ENCODE peak calls at places on chromosomes 7 and 10, in nine cellular contexts. W is fibroblast of lung, Y is IMR-90, G is heart right ventricle, J is heart left ventricle, C is AG04450, N is GM12878, V is lower lobe of right lung, D is endothelial cell. H is an unnamed sample.

GRCh38 chr10:122864901-122865300 is 14.5 kb downstream of the FAM24B start:
- DNase-seq in V (no peak), C (no peak), J (no peak), W (peak), G (no peak), N (no peak), D (no peak), Y (peak), H (no peak)

GRCh38 chr7:155138204-155138603 is 68.1 kb downstream of the HTR5A start:
- DNase-seq in W (no peak), G (no peak), J (no peak), N (no peak), V (no peak), D (no peak), C (no peak), Y (no peak), H (no peak)

GRCh38 chr7:139321071-139321745 is 19.9 kb upstream of the FMC1 start:
- DNase-seq in D (no peak), N (no peak), Y (peak), V (no peak), G (no peak), C (no peak), J (no peak), W (no peak), H (peak)

GRCh38 chr10:119595134-119595714 is 1.5 kb downstream of the TIAL1 start:
- DNase-seq in D (no peak), W (peak), J (no peak), Y (peak), N (no peak), G (no peak), C (no peak), V (no peak), H (no peak)

GRCh38 chr10:130935051-130935450 is 376.5 kb downstream of the TCERG1L start:
- DNase-seq in Y (no peak), D (no peak), N (no peak), G (peak), J (no peak), V (no peak), C (no peak), W (no peak), H (no peak)

GRCh38 chr7:27515933-27516332 is 146.8 kb downstream of the HIBADH start:
- DNase-seq in C (no peak), N (no peak), D (no peak), Y (no peak), J (no peak), V (no peak), W (peak), G (no peak), H (no peak)

GRCh38 chr10:47326306-47326926 is 4.2 kb downstream of the GDF2 start:
- DNase-seq in J (no peak), N (no peak), G (no peak), Y (no peak), W (no peak), V (no peak), D (no peak), C (no peak), H (no peak)

GRCh38 chr10:70355234-70356021 is 27.0 kb downstream of the LRRC20 start:
- DNase-seq in J (peak), C (no peak), V (no peak), N (peak), G (no peak), W (no peak), D (no peak), Y (no peak), H (peak)

GRCh38 chr7:1290262-1291039 is 57.8 kb downstream of the UNCX start:
- DNase-seq in D (no peak), G (no peak), J (peak), W (peak), V (peak), N (no peak), C (no peak), Y (no peak), H (peak)

GRCh38 chr10:11256896-11257295 is 239.2 kb downstream of the CELF2 start:
- DNase-seq in N (no peak), Y (no peak), V (no peak), D (no peak), J (no peak), G (no peak), W (no peak), C (no peak), H (no peak)

GRCh38 chr10:117483056-117483590 is 59.4 kb upstream of the EMX2 start:
- DNase-seq in G (no peak), C (no peak), J (no peak), Y (no peak), W (no peak), N (no peak), V (no peak), D (no peak), H (no peak)

GRCh38 chr7:150941983-150942590 is 36.0 kb downstream of the KCNH2 start:
- DNase-seq in Y (no peak), N (no peak), G (peak), W (no peak), J (peak), V (peak), D (no peak), C (no peak), H (no peak)

GRCh38 chr10:12042409-12042796 is 206 bp downstream of the UPF2 start:
- DNase-seq in D (peak), J (no peak), N (no peak), C (no peak), Y (peak), V (peak), G (peak), W (peak), H (no peak)

GRCh38 chr10:93193886-93194285 is 120.2 kb downstream of the CYP26A1 start:
- DNase-seq in V (no peak), Y (no peak), N (no peak), G (no peak), C (no peak), W (peak), D (no peak), J (no peak), H (no peak)

GRCh38 chr7:802500-803242 is 29.6 kb upstream of the SUN1 start:
- DNase-seq in N (no peak), Y (no peak), G (no peak), J (no peak), W (no peak), C (no peak), D (no peak), V (no peak), H (no peak)

GRCh38 chr10:114495303-114495702 is 91.0 kb upstream of the AFAP1L2 start:
- DNase-seq in D (no peak), C (no peak), V (no peak), N (no peak), G (no peak), Y (no peak), J (no peak), W (no peak), H (no peak)

GRCh38 chr7:94228678-94229077 is 166.0 kb upstream of the COL1A2 start:
- DNase-seq in D (no peak), J (no peak), C (no peak), N (no peak), W (peak), V (no peak), G (no peak), Y (peak), H (no peak)

GRCh38 chr10:27513451-27514191 is 9.5 kb downstream of the RAB18 start:
- DNase-seq in D (no peak), N (no peak), G (no peak), C (no peak), Y (peak), V (no peak), J (no peak), W (peak), H (no peak)

GRCh38 chr7:68684246-68684850 is 913.9 kb upstream of the AUTS2 start:
- DNase-seq in N (no peak), V (no peak), D (no peak), G (no peak), J (no peak), C (no peak), W (peak), Y (peak), H (no peak)

GRCh38 chr7:45108863-45109262 is 2.6 kb downstream of the TBRG4 start:
- DNase-seq in W (no peak), V (peak), J (no peak), D (no peak), Y (no peak), N (no peak), C (no peak), G (no peak), H (no peak)

GRCh38 chr7:55140221-55140980 is 121.6 kb downstream of the EGFR start:
- DNase-seq in W (peak), N (peak), G (peak), D (no peak), V (no peak), Y (peak), J (peak), C (peak), H (no peak)

GRCh38 chr7:17307033-17307432 is 8.6 kb downstream of the AHR start:
- DNase-seq in D (no peak), G (peak), V (no peak), N (no peak), C (no peak), J (no peak), W (no peak), Y (peak), H (no peak)

GRCh38 chr10:102919992-102920736 is 2.1 kb downstream of the CNNM2 start:
- DNase-seq in W (no peak), C (no peak), G (no peak), J (no peak), V (no peak), Y (no peak), N (no peak), D (no peak), H (no peak)

GRCh38 chr10:58641095-58641531 is 128.4 kb downstream of the BICC1 start:
- DNase-seq in D (no peak), N (no peak), W (peak), C (peak), V (no peak), G (no peak), Y (peak), J (no peak), H (no peak)
- TF ChIP-seq CTCF in D (no peak), N (peak), W (peak), C (peak), V (peak), G (peak), Y (peak), J (peak), H (no peak)

GRCh38 chr10:32893431-32893830 is 64.6 kb downstream of the ITGB1 start:
- DNase-seq in N (no peak), W (no peak), J (no peak), C (no peak), V (no peak), D (no peak), Y (no peak), G (no peak), H (no peak)
- TF ChIP-seq CTCF in N (no peak), W (no peak), J (no peak), C (peak), V (no peak), D (peak), Y (no peak), G (no peak), H (no peak)

DNA sequence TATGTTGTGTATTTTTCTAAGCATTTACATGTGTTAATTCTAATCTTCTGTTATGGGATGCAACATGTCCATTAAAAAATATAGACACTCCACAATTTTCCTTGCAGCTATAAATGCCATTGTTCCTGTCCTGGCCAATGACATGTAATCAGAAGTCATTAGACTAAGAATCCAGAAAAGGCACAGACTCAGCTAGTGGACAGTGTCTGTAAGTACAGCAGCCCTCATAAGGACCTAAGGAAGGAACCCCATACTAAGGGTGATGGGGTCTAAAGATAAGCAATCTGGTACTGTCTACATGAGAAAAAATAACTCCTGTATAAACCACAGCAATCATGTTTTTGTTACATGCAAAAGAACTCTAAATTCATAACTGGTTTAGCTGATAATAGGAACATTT is 115.9 kb downstream of the GPR85 start:
- DNase-seq in Y (no peak), W (no peak), V (no peak), N (no peak), C (no peak), D (no peak), J (no peak), G (no peak), H (no peak)
- TF ChIP-seq CTCF in Y (no peak), W (peak), V (no peak), N (no peak), C (no peak), D (no peak), J (no peak), G (no peak), H (peak)

DNA sequence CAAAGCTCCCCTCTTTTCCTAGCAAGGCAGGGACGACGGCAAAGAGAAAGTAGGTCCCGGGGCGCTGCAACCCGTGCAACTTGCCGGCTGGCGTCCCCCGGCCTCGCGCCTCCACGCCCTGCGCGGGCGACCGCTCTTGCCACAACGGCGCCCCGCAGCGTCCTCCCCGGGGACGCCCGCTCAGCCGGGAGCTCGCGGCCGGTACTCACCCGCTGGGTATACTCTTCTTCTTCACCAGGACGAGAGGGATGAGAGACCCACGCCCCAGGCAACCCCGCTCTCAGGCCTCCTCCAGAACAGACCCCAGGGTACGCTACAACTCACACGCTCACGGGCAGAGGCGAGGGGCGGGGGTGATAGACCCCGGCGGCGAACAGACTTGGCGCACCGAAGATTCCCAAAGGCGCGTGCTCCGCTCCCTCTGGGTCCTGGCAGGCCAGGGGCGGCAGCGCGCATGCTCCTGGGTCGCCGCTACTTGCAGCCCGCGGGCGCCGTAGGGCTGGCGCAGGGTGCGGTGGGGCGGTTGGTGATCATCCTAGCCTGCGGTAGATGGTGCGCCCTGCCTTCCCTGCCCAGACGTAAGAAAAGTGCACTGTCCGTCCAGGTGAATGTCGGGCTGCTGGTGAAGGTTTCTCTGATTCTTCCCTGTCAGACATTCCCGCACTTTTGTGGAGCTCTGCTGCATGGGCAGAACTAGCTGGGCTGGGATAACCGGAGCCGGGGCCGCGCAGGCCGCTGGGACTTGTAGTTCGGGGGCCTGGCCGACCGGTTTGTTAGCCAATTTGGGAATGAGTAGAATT is at the start of gene CC2D2B:
- DNase-seq in D (peak), N (peak), G (peak), Y (peak), J (peak), V (peak), W (peak), C (peak), H (peak)
- TF ChIP-seq CTCF in D (no peak), N (peak), G (peak), Y (peak), J (no peak), V (peak), W (no peak), C (peak), H (peak)

GRCh38 chr10:56449770-56450169 is 88.7 kb upstream of the ZWINT start:
- DNase-seq in N (no peak), D (no peak), Y (no peak), J (no peak), C (no peak), W (no peak), V (no peak), G (no peak), H (no peak)
- TF ChIP-seq CTCF in N (peak), D (no peak), Y (peak), J (peak), C (no peak), W (no peak), V (no peak), G (peak), H (no peak)